ENCODE peak calls at places on chromosomes 1 and 21, in seven cellular contexts. G is colonic mucosa, Q is transverse colon, U is A549, W is lower lobe of right lung, H is HFF-Myc, F is pancreas. R is an unnamed sample.

GRCh38 chr1:155206891-155207577 is 663 bp downstream of the THBS3 start:
- DNase-seq in G (peak), Q (peak), U (peak), W (peak), H (peak), F (peak), R (no peak)

GRCh38 chr1:17014671-17015567 is 3.2 kb upstream of the ATP13A2 start:
- DNase-seq in G (no peak), Q (no peak), U (no peak), W (peak), H (no peak), F (no peak), R (no peak)

GRCh38 chr1:202586018-202586821 is 124.0 kb downstream of the SYT2 start:
- DNase-seq in G (peak), Q (peak), U (no peak), W (no peak), H (no peak), F (no peak), R (no peak)

GRCh38 chr1:59083946-59084865 is 212.7 kb upstream of the FGGY start:
- DNase-seq in G (no peak), Q (no peak), U (no peak), W (no peak), H (no peak), F (no peak), R (no peak)

GRCh38 chr1:114033219-114033706 is 54.0 kb downstream of the OLFML3 start:
- DNase-seq in G (no peak), Q (no peak), U (peak), W (no peak), H (no peak), F (no peak), R (no peak)

GRCh38 chr21:41460578-41461527 is 34.8 kb downstream of the MX1 start:
- DNase-seq in G (peak), Q (peak), U (peak), W (peak), H (peak), F (peak), R (peak)

GRCh38 chr1:176656257-176656995 is 193.5 kb downstream of the PAPPA2 start:
- DNase-seq in G (no peak), Q (no peak), U (no peak), W (no peak), H (peak), F (peak), R (peak)

GRCh38 chr1:29543586-29543985 is 307.3 kb downstream of the PTPRU start:
- DNase-seq in G (no peak), Q (no peak), U (no peak), W (no peak), H (no peak), F (no peak), R (no peak)

GRCh38 chr1:172381981-172382380 is 38.5 kb upstream of the C1orf105 start:
- DNase-seq in G (no peak), Q (no peak), U (no peak), W (no peak), H (no peak), F (no peak), R (no peak)

GRCh38 chr1:94079056-94079990 is 41.6 kb downstream of the ABCA4 start:
- DNase-seq in G (no peak), Q (no peak), U (peak), W (no peak), H (no peak), F (no peak), R (no peak)

GRCh38 chr1:167553136-167554027 is at the start of gene CREG1:
- DNase-seq in G (peak), Q (peak), U (peak), W (peak), H (peak), F (peak), R (peak)

GRCh38 chr1:68116643-68117235 is 66.3 kb upstream of the DIRAS3 start:
- DNase-seq in G (peak), Q (peak), U (peak), W (no peak), H (no peak), F (peak), R (no peak)

GRCh38 chr1:36223373-36223995 is 759 bp upstream of the THRAP3 start:
- DNase-seq in G (peak), Q (peak), U (peak), W (no peak), H (no peak), F (peak), R (no peak)

GRCh38 chr1:182617734-182618288 is 13.6 kb upstream of the RGS16 start:
- DNase-seq in G (no peak), Q (no peak), U (no peak), W (no peak), H (no peak), F (no peak), R (no peak)

GRCh38 chr1:19463204-19463803 is 22.0 kb downstream of the CAPZB start:
- DNase-seq in G (no peak), Q (peak), U (no peak), W (no peak), H (no peak), F (no peak), R (no peak)

GRCh38 chr1:34884961-34885360 is 25.4 kb upstream of the SMIM12 start:
- DNase-seq in G (no peak), Q (no peak), U (peak), W (no peak), H (no peak), F (no peak), R (no peak)

GRCh38 chr1:77830946-77831345 is 51.5 kb downstream of the MIGA1 start:
- DNase-seq in G (no peak), Q (no peak), U (no peak), W (no peak), H (no peak), F (no peak), R (no peak)

GRCh38 chr1:15876357-15876756 is 28.9 kb downstream of the SPEN start:
- DNase-seq in G (no peak), Q (no peak), U (peak), W (no peak), H (no peak), F (no peak), R (no peak)

GRCh38 chr1:78102916-78103315 is 57.1 kb downstream of the GIPC2 start:
- DNase-seq in G (no peak), Q (no peak), U (no peak), W (no peak), H (no peak), F (no peak), R (no peak)

GRCh38 chr1:181482001-181482430 is 1.3 kb upstream of the CACNA1E start:
- DNase-seq in G (no peak), Q (no peak), U (no peak), W (no peak), H (no peak), F (no peak), R (no peak)
- H3K4me3 ChIP-seq in G (peak), Q (no peak), U (no peak), W (peak), H (no peak), F (peak), R (no peak)

DNA sequence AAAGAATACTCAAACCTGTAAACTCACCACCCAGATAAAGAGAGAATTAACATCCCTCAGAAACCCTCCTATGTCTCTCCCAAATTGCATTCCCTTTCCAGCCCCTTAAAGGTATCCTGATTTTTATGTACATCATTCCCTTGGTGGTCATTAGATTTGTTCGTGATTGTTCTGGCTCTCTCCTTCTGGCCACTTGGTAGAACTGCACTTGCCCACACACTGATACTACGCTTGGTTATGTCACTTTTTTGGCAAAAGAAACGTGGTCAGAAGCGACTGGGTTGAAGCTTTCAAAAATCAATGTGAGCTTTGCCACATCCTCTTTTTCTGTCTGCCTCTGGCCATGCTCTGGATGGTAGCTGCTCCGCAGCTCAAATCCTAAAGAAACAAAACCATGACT is 76.3 kb downstream of the KRTAP19-8 start:
- DNase-seq in G (no peak), Q (no peak), U (no peak), W (no peak), H (no peak), F (no peak), R (no peak)
- TF ChIP-seq CTCF in G (no peak), Q (no peak), U (no peak), W (no peak), H (no peak), F (no peak), R (peak)

GRCh38 chr1:26032636-26033357 is 11.2 kb downstream of the EXTL1 start:
- DNase-seq in G (no peak), Q (no peak), U (no peak), W (no peak), H (no peak), F (no peak), R (no peak)

GRCh38 chr1:26036756-26037281 is 9.1 kb downstream of the SLC30A2 start:
- DNase-seq in G (no peak), Q (no peak), U (no peak), W (no peak), H (no peak), F (no peak), R (no peak)

GRCh38 chr1:26035203-26035958 is 10.5 kb downstream of the SLC30A2 start:
- DNase-seq in G (peak), Q (peak), U (peak), W (peak), H (peak), F (peak), R (peak)

GRCh38 chr1:26035959-26036755 is 9.8 kb downstream of the SLC30A2 start:
- DNase-seq in G (peak), Q (peak), U (peak), W (peak), H (peak), F (peak), R (peak)

GRCh38 chr1:26034504-26035202 is 11.3 kb downstream of the SLC30A2 start:
- DNase-seq in G (no peak), Q (no peak), U (no peak), W (no peak), H (no peak), F (no peak), R (no peak)
- H3K4me3 ChIP-seq in G (peak), Q (peak), U (peak), W (peak), H (peak), F (peak), R (peak)

DNA sequence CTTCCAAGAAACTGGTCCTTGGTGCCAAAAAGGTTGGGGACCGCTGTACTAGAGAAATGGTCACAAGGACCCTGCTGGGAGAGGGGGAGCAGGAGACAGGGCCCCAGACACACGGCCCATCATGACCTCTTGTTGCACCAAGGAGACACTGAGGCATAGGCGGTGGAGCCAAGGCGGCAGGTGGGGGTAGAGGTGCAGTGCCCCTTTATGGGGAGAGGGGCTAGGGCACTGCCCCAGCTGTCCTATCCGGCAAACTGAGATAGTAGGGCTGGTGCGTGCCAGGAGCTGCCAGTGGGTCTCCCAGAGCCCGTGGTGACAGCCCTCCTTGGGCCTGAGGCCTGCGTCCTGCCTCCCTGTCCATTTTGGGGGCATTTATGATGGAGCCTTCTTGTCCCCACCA is 20.3 kb downstream of the TNNT2 start:
- DNase-seq in G (no peak), Q (no peak), U (no peak), W (peak), H (no peak), F (no peak), R (no peak)
- TF ChIP-seq CTCF in G (no peak), Q (no peak), U (no peak), W (no peak), H (no peak), F (no peak), R (no peak)

GRCh38 chr1:200891774-200892157 is 2.9 kb upstream of the INAVA start:
- DNase-seq in G (peak), Q (peak), U (peak), W (no peak), H (no peak), F (no peak), R (no peak)
- H3K4me3 ChIP-seq in G (peak), Q (no peak), U (peak), W (peak), H (peak), F (no peak), R (peak)